ENCODE peak calls at places on chromosomes 13 and 19, in four cellular contexts. K, M, L and B are unnamed samples.

GRCh38 chr19:8194528-8195275 is 14.5 kb upstream of the CERS4 start:
- DNase-seq in K (no peak), L (no peak), M (no peak), B (no peak)

GRCh38 chr13:23790591-23791170 is 98.5 kb downstream of the MIPEP start:
- DNase-seq in K (no peak), M (peak), L (peak), B (no peak)

GRCh38 chr19:46615966-46616365 is 8.9 kb downstream of the PTGIR start:
- DNase-seq in M (no peak), L (no peak), K (no peak), B (no peak)

GRCh38 chr19:46951236-46951986 is 68.2 kb upstream of the NPAS1 start:
- DNase-seq in M (peak), K (no peak), L (peak), B (no peak)

GRCh38 chr13:36030670-36031331 is 100.4 kb downstream of the DCLK1 start:
- DNase-seq in L (peak), K (no peak), M (no peak), B (no peak)

GRCh38 chr19:14603990-14604387 is 21.1 kb downstream of the CLEC17A start:
- DNase-seq in K (no peak), M (no peak), L (no peak), B (no peak)

GRCh38 chr13:94712287-94712811 is at the start of gene SOX21:
- DNase-seq in L (no peak), K (no peak), M (no peak), B (no peak)

GRCh38 chr19:15297416-15298224 is 34.7 kb downstream of the BRD4 start:
- DNase-seq in L (peak), K (no peak), M (peak), B (no peak)

GRCh38 chr19:1507192-1507660 is 5.6 kb downstream of the ADAMTSL5 start:
- DNase-seq in M (no peak), L (no peak), K (no peak), B (no peak)

GRCh38 chr13:77703426-77703825 is 5.9 kb downstream of the SLAIN1 start:
- DNase-seq in M (no peak), L (no peak), K (no peak), B (no peak)

GRCh38 chr13:32905063-32905863 is 111.0 kb upstream of the KL start:
- DNase-seq in K (no peak), L (no peak), M (no peak), B (no peak)

GRCh38 chr19:18274776-18275356 is 614 bp upstream of the IQCN start:
- DNase-seq in L (peak), K (no peak), M (peak), B (no peak)

GRCh38 chr19:56091751-56092546 is 29.1 kb downstream of the ZNF787 start:
- DNase-seq in K (no peak), L (no peak), M (no peak), B (no peak)